ENCODE peak calls at places on chromosomes 3 and 15, in ten cellular contexts. U, B, D, K, Z, J, A, N, Q and E are unnamed samples.

GRCh38 chr3:9786209-9786739 is 6.0 kb downstream of the TADA3 start:
- DNase-seq in U (no peak), B (no peak), D (no peak), K (no peak), Z (no peak), J (no peak), A (no peak), N (no peak), Q (no peak), E (no peak)

GRCh38 chr3:134427400-134428111 is 53.3 kb upstream of the AMOTL2 start:
- DNase-seq in U (no peak), B (no peak), D (no peak), K (peak), Z (no peak), J (peak), A (no peak), N (no peak), Q (no peak), E (peak)

GRCh38 chr3:13294442-13295351 is 125.4 kb downstream of the NUP210 start:
- DNase-seq in U (no peak), B (no peak), D (no peak), K (no peak), Z (no peak), J (no peak), A (no peak), N (no peak), Q (no peak), E (no peak)

GRCh38 chr3:13567684-13568514 is 19.0 kb downstream of the FBLN2 start:
- DNase-seq in U (no peak), B (no peak), D (no peak), K (no peak), Z (no peak), J (no peak), A (no peak), N (no peak), Q (no peak), E (no peak)

GRCh38 chr15:63195257-63196023 is 6.0 kb downstream of the RAB8B start:
- DNase-seq in U (no peak), B (no peak), D (no peak), K (no peak), Z (no peak), J (no peak), A (no peak), N (peak), Q (no peak), E (no peak)

GRCh38 chr3:120077726-120078125 is 16.5 kb downstream of the GSK3B start:
- DNase-seq in U (no peak), B (no peak), D (no peak), K (no peak), Z (no peak), J (peak), A (no peak), N (no peak), Q (no peak), E (no peak)

GRCh38 chr3:120683213-120683612 is 1.2 kb upstream of the HGD start:
- DNase-seq in U (no peak), B (peak), D (no peak), K (no peak), Z (peak), J (no peak), A (no peak), N (no peak), Q (no peak), E (no peak)

GRCh38 chr3:45986303-45986982 is 9.2 kb downstream of the FYCO1 start:
- DNase-seq in U (no peak), B (peak), D (no peak), K (peak), Z (no peak), J (peak), A (no peak), N (no peak), Q (no peak), E (no peak)

GRCh38 chr3:13015286-13016082 is 57.7 kb downstream of the IQSEC1 start:
- DNase-seq in U (no peak), B (no peak), D (peak), K (no peak), Z (peak), J (no peak), A (no peak), N (no peak), Q (no peak), E (no peak)

GRCh38 chr3:70531063-70531657 is 218.7 kb upstream of the MDFIC2 start:
- DNase-seq in U (no peak), B (no peak), D (peak), K (peak), Z (no peak), J (peak), A (no peak), N (no peak), Q (no peak), E (no peak)

GRCh38 chr3:25542571-25543039 is 114.5 kb downstream of the RARB start:
- DNase-seq in U (no peak), B (no peak), D (no peak), K (no peak), Z (no peak), J (no peak), A (no peak), N (no peak), Q (no peak), E (no peak)

GRCh38 chr3:142027713-142028112 is 121.6 kb downstream of the TFDP2 start:
- DNase-seq in U (peak), B (no peak), D (peak), K (no peak), Z (no peak), J (peak), A (peak), N (peak), Q (peak), E (no peak)

GRCh38 chr3:106533097-106533496 is 664.3 kb upstream of the CBLB start:
- DNase-seq in U (no peak), B (no peak), D (no peak), K (no peak), Z (no peak), J (no peak), A (no peak), N (no peak), Q (no peak), E (no peak)

GRCh38 chr3:128620268-128620691 is 30.3 kb downstream of the RPN1 start:
- DNase-seq in U (no peak), B (no peak), D (no peak), K (no peak), Z (no peak), J (no peak), A (no peak), N (no peak), Q (no peak), E (no peak)

GRCh38 chr3:14285526-14285925 is 106.9 kb downstream of the LSM3 start:
- DNase-seq in U (no peak), B (no peak), D (no peak), K (no peak), Z (no peak), J (no peak), A (no peak), N (no peak), Q (no peak), E (no peak)

GRCh38 chr15:101250931-101251829 is 668 bp downstream of the CHSY1 start:
- DNase-seq in U (no peak), B (peak), D (peak), K (no peak), Z (no peak), J (peak), A (no peak), N (peak), Q (peak), E (no peak)